ENCODE peak calls at places on chromosome 13, in six cellular contexts. Z is Peyer's patch; H is right lobe of liver; V is HCT116; G is CD8-positive, alpha-beta T cell; W is lower lobe of right lung. U is an unnamed sample.

GRCh38 chr13:113650731-113651148 is 7.3 kb downstream of the ATP4B start:
- DNase-seq in Z (peak), H (no peak), V (no peak), G (no peak), W (peak), U (peak)

GRCh38 chr13:30907167-30907761 is 1.2 kb downstream of the MEDAG start:
- DNase-seq in Z (no peak), H (no peak), V (no peak), G (no peak), W (peak), U (no peak)

GRCh38 chr13:99159331-99160061 is 41.2 kb upstream of the UBAC2 start:
- DNase-seq in Z (no peak), H (no peak), V (no peak), G (no peak), W (no peak), U (no peak)

GRCh38 chr13:113468461-113469147 is 15.3 kb upstream of the ADPRHL1 start:
- DNase-seq in Z (no peak), H (no peak), V (no peak), G (no peak), W (no peak), U (peak)

GRCh38 chr13:59230484-59231264 is 933.1 kb downstream of the DIAPH3 start:
- DNase-seq in Z (no peak), H (no peak), V (no peak), G (no peak), W (no peak), U (no peak)

GRCh38 chr13:99528547-99528946 is 27.3 kb downstream of the TM9SF2 start:
- DNase-seq in Z (peak), H (no peak), V (no peak), G (no peak), W (no peak), U (no peak)

GRCh38 chr13:82654851-82655517 is 1227.3 kb downstream of the SLITRK1 start:
- DNase-seq in Z (peak), H (no peak), V (no peak), G (no peak), W (peak), U (peak)

GRCh38 chr13:51532736-51533197 is 51.5 kb upstream of the WDFY2 start:
- DNase-seq in Z (no peak), H (no peak), V (no peak), G (no peak), W (no peak), U (no peak)

GRCh38 chr13:98450495-98451167 is 126.3 kb downstream of the STK24 start:
- DNase-seq in Z (no peak), H (no peak), V (no peak), G (no peak), W (no peak), U (peak)

GRCh38 chr13:23469901-23470525 is 36.5 kb upstream of the SACS start:
- DNase-seq in Z (no peak), H (no peak), V (no peak), G (no peak), W (no peak), U (no peak)

GRCh38 chr13:96053003-96053703 is at the start of gene UGGT2:
- DNase-seq in Z (peak), H (peak), V (peak), G (no peak), W (peak), U (peak)

GRCh38 chr13:64482373-64482772 is 2747.8 kb downstream of the PCDH9 start:
- DNase-seq in Z (no peak), H (no peak), V (no peak), G (no peak), W (no peak), U (no peak)

GRCh38 chr13:29543230-29544215 is 52.0 kb downstream of the SLC7A1 start:
- DNase-seq in Z (peak), H (no peak), V (no peak), G (no peak), W (no peak), U (no peak)

GRCh38 chr13:42110410-42111155 is 62.1 kb downstream of the DGKH start:
- DNase-seq in Z (no peak), H (no peak), V (peak), G (no peak), W (no peak), U (no peak)

GRCh38 chr13:27607125-27607524 is 13.2 kb downstream of the LNX2 start:
- DNase-seq in Z (peak), H (no peak), V (peak), G (no peak), W (no peak), U (no peak)

GRCh38 chr13:114077121-114077937 is 55.1 kb downstream of the RASA3 start:
- DNase-seq in Z (peak), H (no peak), V (no peak), G (no peak), W (peak), U (peak)

GRCh38 chr13:69274231-69274630 is 833.4 kb upstream of the ATXN8OS start:
- DNase-seq in Z (no peak), H (no peak), V (no peak), G (no peak), W (no peak), U (no peak)

GRCh38 chr13:112120031-112120373 is 53.1 kb downstream of the SOX1 start:
- DNase-seq in Z (no peak), H (no peak), V (no peak), G (peak), W (no peak), U (no peak)

GRCh38 chr13:98792784-98793183 is 40.3 kb upstream of the SLC15A1 start:
- DNase-seq in Z (no peak), H (no peak), V (no peak), G (no peak), W (no peak), U (no peak)

GRCh38 chr13:29129616-29130015 is 309.5 kb downstream of the MTUS2 start:
- DNase-seq in Z (no peak), H (no peak), V (no peak), G (no peak), W (no peak), U (no peak)

GRCh38 chr13:41648314-41648935 is 191.1 kb downstream of the RGCC start:
- DNase-seq in Z (no peak), H (no peak), V (peak), G (no peak), W (no peak), U (no peak)

GRCh38 chr13:83620535-83621220 is 261.6 kb downstream of the SLITRK1 start:
- DNase-seq in Z (no peak), H (no peak), V (peak), G (no peak), W (no peak), U (no peak)

GRCh38 chr13:112980441-112980840 is 11.4 kb downstream of the MCF2L start:
- DNase-seq in Z (no peak), H (no peak), V (no peak), G (no peak), W (no peak), U (no peak)

GRCh38 chr13:27182054-27182453 is 10.4 kb upstream of the USP12 start:
- DNase-seq in Z (no peak), H (no peak), V (no peak), G (no peak), W (no peak), U (no peak)

GRCh38 chr13:67588607-67589006 is 358.5 kb upstream of the PCDH9 start:
- DNase-seq in Z (no peak), H (no peak), V (no peak), G (no peak), W (no peak), U (no peak)

GRCh38 chr13:25168800-25169199 is 3.3 kb downstream of the AMER2 start:
- DNase-seq in Z (no peak), H (no peak), V (no peak), G (no peak), W (no peak), U (no peak)

GRCh38 chr13:31749929-31750328 is 10.6 kb downstream of the RXFP2 start:
- DNase-seq in Z (no peak), H (no peak), V (no peak), G (no peak), W (no peak), U (no peak)

GRCh38 chr13:68347220-68347619 is 1117.1 kb upstream of the PCDH9 start:
- DNase-seq in Z (no peak), H (no peak), V (no peak), G (no peak), W (no peak), U (no peak)

GRCh38 chr13:68667863-68668262 is 1437.7 kb upstream of the PCDH9 start:
- DNase-seq in Z (no peak), H (no peak), V (no peak), G (no peak), W (no peak), U (no peak)

GRCh38 chr13:93462151-93462550 is 235.5 kb downstream of the GPC6 start:
- DNase-seq in Z (no peak), H (no peak), V (no peak), G (no peak), W (no peak), U (no peak)

GRCh38 chr13:40438999-40439797 is 227.2 kb downstream of the FOXO1 start:
- DNase-seq in Z (no peak), H (no peak), V (no peak), G (no peak), W (no peak), U (no peak)

GRCh38 chr13:99655351-99656091 is 154.2 kb downstream of the TM9SF2 start:
- DNase-seq in Z (peak), H (peak), V (peak), G (no peak), W (no peak), U (no peak)

GRCh38 chr13:30763786-30764440 is 28.6 kb downstream of the ALOX5AP start:
- DNase-seq in Z (no peak), H (no peak), V (no peak), G (no peak), W (no peak), U (no peak)

GRCh38 chr13:51797664-51798488 is 6.1 kb downstream of the DHRS12 start:
- DNase-seq in Z (peak), H (peak), V (peak), G (no peak), W (no peak), U (no peak)

GRCh38 chr13:59480857-59481256 is 682.9 kb downstream of the DIAPH3 start:
- DNase-seq in Z (no peak), H (no peak), V (no peak), G (no peak), W (no peak), U (no peak)

DNA sequence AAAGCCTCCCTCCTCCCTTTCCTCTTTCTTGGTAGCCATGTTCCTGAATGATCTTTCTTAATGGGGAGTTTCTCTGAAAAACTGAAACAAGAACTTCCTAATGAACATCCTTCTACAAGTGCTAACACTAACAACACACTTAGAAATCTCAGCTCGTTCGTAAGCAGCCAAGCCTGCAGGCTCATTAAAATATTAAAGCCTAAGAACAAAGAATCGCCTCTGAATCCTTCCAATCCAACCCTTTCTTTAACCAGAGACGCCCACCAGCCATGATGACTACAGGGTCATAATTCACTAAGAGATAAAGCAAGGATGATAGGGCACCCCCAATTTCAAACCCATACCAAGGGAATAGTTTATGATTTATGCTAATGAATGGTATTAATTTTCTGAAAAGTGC is 21.9 kb downstream of the EFNB2 start:
- DNase-seq in Z (no peak), H (no peak), V (no peak), G (no peak), W (no peak), U (no peak)
- TF ChIP-seq CTCF in Z (no peak), H (no peak), V (no peak), G (no peak), W (no peak), U (no peak)

DNA sequence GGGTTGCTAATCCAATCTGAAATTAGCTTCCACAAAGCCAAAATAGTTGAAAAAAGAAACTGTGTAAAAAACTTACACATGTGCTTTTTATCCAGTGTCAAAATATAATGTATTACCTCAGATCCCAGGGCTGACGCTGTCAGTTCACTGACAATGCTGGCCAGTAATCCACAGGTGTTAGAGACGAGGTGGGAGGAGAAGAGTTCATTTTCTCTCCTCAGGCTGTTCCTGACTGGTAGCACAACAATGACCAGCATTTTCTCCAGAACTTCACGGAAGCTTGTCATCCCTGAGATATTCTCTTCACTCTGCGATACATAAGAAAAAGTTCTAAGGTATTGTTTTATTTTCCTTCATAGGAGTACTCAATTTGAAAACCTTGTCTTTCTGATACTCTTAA is 146.9 kb downstream of the MYCBP2 start:
- DNase-seq in Z (no peak), H (no peak), V (no peak), G (no peak), W (no peak), U (no peak)
- H3K4me3 ChIP-seq in Z (no peak), H (no peak), V (no peak), G (no peak), W (no peak), U (no peak)

DNA sequence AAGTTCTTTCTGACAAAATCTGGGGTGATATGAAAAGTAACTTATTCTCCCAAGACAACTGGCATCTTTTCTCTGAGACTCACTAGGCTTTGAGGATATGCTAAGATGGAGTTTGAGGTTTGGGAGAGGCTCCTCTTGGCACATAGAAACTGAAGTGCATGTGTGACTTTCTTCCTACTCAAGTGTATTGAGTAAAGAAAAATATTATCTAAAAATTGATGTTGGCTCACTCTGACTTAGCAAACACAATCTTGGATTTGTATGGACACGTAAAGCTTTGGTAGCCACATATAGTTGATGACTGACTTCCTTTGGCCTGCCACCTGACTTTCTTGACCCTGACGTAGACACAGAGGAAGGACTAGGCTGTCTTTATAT is 71.1 kb upstream of the KLF12 start:
- DNase-seq in Z (no peak), H (no peak), V (no peak), G (no peak), W (no peak), U (no peak)
- H3K27ac ChIP-seq in Z (no peak), H (no peak), V (no peak), G (no peak), W (no peak), U (no peak)

GRCh38 chr13:33351324-33351723 is 65.8 kb upstream of the STARD13 start:
- DNase-seq in Z (no peak), H (no peak), V (peak), G (no peak), W (no peak), U (no peak)
- TF ChIP-seq CTCF in Z (no peak), H (no peak), V (peak), G (no peak), W (peak), U (peak)

GRCh38 chr13:33194820-33195692 is 90.5 kb downstream of the STARD13 start:
- DNase-seq in Z (no peak), H (no peak), V (no peak), G (no peak), W (no peak), U (no peak)
- H3K4me3 ChIP-seq in Z (no peak), H (no peak), V (no peak), G (no peak), W (no peak), U (no peak)

GRCh38 chr13:79447141-79447540 is 33.8 kb upstream of the NDFIP2 start:
- DNase-seq in Z (no peak), H (no peak), V (no peak), G (no peak), W (no peak), U (no peak)

GRCh38 chr13:79445968-79446645 is 34.8 kb upstream of the NDFIP2 start:
- DNase-seq in Z (no peak), H (no peak), V (no peak), G (no peak), W (no peak), U (no peak)

GRCh38 chr13:79447741-79448140 is 33.2 kb upstream of the NDFIP2 start:
- DNase-seq in Z (no peak), H (no peak), V (no peak), G (no peak), W (no peak), U (no peak)

GRCh38 chr13:79450110-79450509 is 30.8 kb upstream of the NDFIP2 start:
- DNase-seq in Z (no peak), H (no peak), V (no peak), G (no peak), W (no peak), U (no peak)

DNA sequence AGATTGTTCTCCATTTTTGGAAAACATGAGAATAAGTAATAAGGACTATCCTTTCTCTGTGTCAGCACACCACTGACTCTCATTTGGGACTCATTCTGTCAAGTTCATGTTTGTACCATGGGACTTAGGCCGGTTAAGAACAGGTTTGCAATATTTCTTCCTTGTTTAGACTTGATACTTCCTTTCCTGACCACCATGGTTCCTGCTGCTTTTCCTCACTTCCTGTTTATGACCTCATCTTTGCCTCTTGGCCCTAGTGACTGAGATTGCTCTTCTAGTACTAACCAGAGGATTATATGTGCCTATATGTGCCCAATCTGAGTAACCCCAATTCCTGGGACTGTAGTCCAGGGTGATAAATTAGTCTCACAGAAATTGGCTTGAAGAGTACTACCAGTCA is 32.5 kb upstream of the NDFIP2 start:
- DNase-seq in Z (no peak), H (no peak), V (no peak), G (no peak), W (no peak), U (no peak)
- H3K27ac ChIP-seq in Z (no peak), H (no peak), V (no peak), G (no peak), W (no peak), U (no peak)

GRCh38 chr13:79973533-79973963 is 367.4 kb downstream of the SPRY2 start:
- DNase-seq in Z (peak), H (no peak), V (no peak), G (no peak), W (no peak), U (no peak)
- TF ChIP-seq CTCF in Z (peak), H (peak), V (peak), G (no peak), W (peak), U (peak)

GRCh38 chr13:20127563-20128458 is 33.0 kb downstream of the GJA3 start:
- DNase-seq in Z (peak), H (peak), V (no peak), G (peak), W (peak), U (peak)

GRCh38 chr13:20128459-20128927 is 32.4 kb downstream of the GJA3 start:
- DNase-seq in Z (peak), H (peak), V (no peak), G (no peak), W (no peak), U (peak)

GRCh38 chr13:20130652-20131051 is 30.2 kb downstream of the GJA3 start:
- DNase-seq in Z (no peak), H (no peak), V (no peak), G (no peak), W (no peak), U (no peak)

GRCh38 chr13:20130012-20130411 is 30.8 kb downstream of the GJA3 start:
- DNase-seq in Z (no peak), H (no peak), V (no peak), G (no peak), W (no peak), U (no peak)

GRCh38 chr13:20129076-20129475 is 31.8 kb downstream of the GJA3 start:
- DNase-seq in Z (peak), H (no peak), V (no peak), G (no peak), W (no peak), U (peak)
- H3K4me3 ChIP-seq in Z (no peak), H (peak), V (no peak), G (peak), W (peak), U (no peak)

GRCh38 chr13:20704459-20705069 is 1.1 kb downstream of the IL17D start:
- DNase-seq in Z (no peak), H (no peak), V (no peak), G (no peak), W (no peak), U (no peak)

GRCh38 chr13:20702530-20702929 is 969 bp upstream of the IL17D start:
- DNase-seq in Z (no peak), H (no peak), V (no peak), G (no peak), W (no peak), U (no peak)

GRCh38 chr13:20706661-20707060 is 3.2 kb downstream of the IL17D start:
- DNase-seq in Z (no peak), H (no peak), V (no peak), G (no peak), W (no peak), U (no peak)

GRCh38 chr13:20702945-20703784 is at the start of gene IL17D:
- DNase-seq in Z (no peak), H (no peak), V (no peak), G (peak), W (peak), U (peak)

DNA sequence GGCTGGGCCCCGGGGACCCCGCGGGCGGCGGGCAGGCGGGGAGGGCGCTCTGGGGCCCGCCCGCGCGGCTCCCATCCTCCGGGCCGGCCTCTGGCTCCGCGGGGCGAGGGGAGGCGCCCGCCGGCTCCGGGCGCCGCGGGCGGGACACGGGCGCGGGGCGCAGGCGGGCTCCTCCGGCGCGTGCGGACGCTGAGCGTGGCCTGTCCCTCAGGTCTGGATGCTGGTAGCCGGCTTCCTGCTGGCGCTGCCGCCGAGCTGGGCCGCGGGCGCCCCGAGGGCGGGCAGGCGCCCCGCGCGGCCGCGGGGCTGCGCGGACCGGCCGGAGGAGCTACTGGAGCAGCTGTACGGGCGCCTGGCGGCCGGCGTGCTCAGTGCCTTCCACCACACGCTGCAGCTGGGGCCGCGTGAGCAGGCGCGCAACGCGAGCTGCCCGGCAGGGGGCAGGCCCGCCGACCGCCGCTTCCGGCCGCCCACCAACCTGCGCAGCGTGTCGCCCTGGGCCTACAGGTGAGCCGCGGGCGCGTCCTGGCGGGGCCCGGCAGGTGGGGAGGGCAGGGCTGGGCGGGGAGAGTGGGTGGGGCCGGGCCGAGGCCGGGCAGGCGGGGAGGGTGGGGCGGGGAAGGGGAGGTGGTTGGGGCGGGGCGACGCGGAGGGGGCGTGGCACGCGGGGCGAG is 423 bp downstream of the IL17D start:
- DNase-seq in Z (peak), H (peak), V (peak), G (peak), W (peak), U (peak)
- H3K27ac ChIP-seq in Z (peak), H (no peak), V (peak), G (no peak), W (no peak), U (no peak)

U was measured in upper lobe of right lung.